ENCODE peak calls at places on chromosomes 1 and 21, in five cellular contexts. One of them, this sample, is unnamed.

GRCh38 chr1:169546087-169546995 is 39.9 kb downstream of the F5 start:
- DNase-seq in lower lobe of right lung: no peak
- DNase-seq in CD8-positive, alpha-beta T cell: peak
- DNase-seq in NCI-H446: peak
- DNase-seq in PC-3: peak
- DNase-seq in this sample: peak

GRCh38 chr1:20992327-20993056 is 184.2 kb downstream of the EIF4G3 start:
- DNase-seq in lower lobe of right lung: no peak
- DNase-seq in NCI-H446: no peak
- DNase-seq in CD8-positive, alpha-beta T cell: no peak
- DNase-seq in PC-3: no peak
- DNase-seq in this sample: peak

GRCh38 chr1:173302890-173303829 is 96.0 kb upstream of the TNFSF4 start:
- DNase-seq in lower lobe of right lung: no peak
- DNase-seq in CD8-positive, alpha-beta T cell: no peak
- DNase-seq in PC-3: no peak
- DNase-seq in NCI-H446: no peak
- DNase-seq in this sample: no peak

GRCh38 chr1:115402753-115403184 is 64.7 kb upstream of the NGF start:
- DNase-seq in NCI-H446: no peak
- DNase-seq in PC-3: no peak
- DNase-seq in CD8-positive, alpha-beta T cell: no peak
- DNase-seq in lower lobe of right lung: no peak
- DNase-seq in this sample: no peak

GRCh38 chr1:37634554-37635308 is at the start of gene RSPO1:
- DNase-seq in CD8-positive, alpha-beta T cell: no peak
- DNase-seq in PC-3: no peak
- DNase-seq in lower lobe of right lung: no peak
- DNase-seq in NCI-H446: no peak
- DNase-seq in this sample: no peak

GRCh38 chr1:77888429-77889239 is at the start of gene NEXN:
- DNase-seq in CD8-positive, alpha-beta T cell: no peak
- DNase-seq in NCI-H446: peak
- DNase-seq in lower lobe of right lung: peak
- DNase-seq in PC-3: peak
- DNase-seq in this sample: peak

GRCh38 chr1:20137055-20137454 is 2.1 kb upstream of the PLA2G2F start:
- DNase-seq in CD8-positive, alpha-beta T cell: no peak
- DNase-seq in lower lobe of right lung: peak
- DNase-seq in NCI-H446: no peak
- DNase-seq in PC-3: peak
- DNase-seq in this sample: no peak

GRCh38 chr1:180188679-180189175 is 34.1 kb downstream of the QSOX1 start:
- DNase-seq in NCI-H446: no peak
- DNase-seq in CD8-positive, alpha-beta T cell: no peak
- DNase-seq in lower lobe of right lung: no peak
- DNase-seq in PC-3: no peak
- DNase-seq in this sample: no peak

GRCh38 chr1:166925791-166926483 is 49.4 kb downstream of the ILDR2 start:
- DNase-seq in NCI-H446: no peak
- DNase-seq in CD8-positive, alpha-beta T cell: no peak
- DNase-seq in lower lobe of right lung: no peak
- DNase-seq in PC-3: peak
- DNase-seq in this sample: peak

GRCh38 chr1:44508397-44508745 is 103.3 kb downstream of the RNF220 start:
- DNase-seq in NCI-H446: no peak
- DNase-seq in lower lobe of right lung: no peak
- DNase-seq in PC-3: no peak
- DNase-seq in CD8-positive, alpha-beta T cell: no peak
- DNase-seq in this sample: no peak

GRCh38 chr1:11561740-11562139 is 82.8 kb downstream of the DISP3 start:
- DNase-seq in lower lobe of right lung: no peak
- DNase-seq in CD8-positive, alpha-beta T cell: no peak
- DNase-seq in PC-3: no peak
- DNase-seq in NCI-H446: no peak
- DNase-seq in this sample: no peak

GRCh38 chr1:115807723-115808122 is 33.2 kb downstream of the NHLH2 start:
- DNase-seq in NCI-H446: peak
- DNase-seq in CD8-positive, alpha-beta T cell: peak
- DNase-seq in lower lobe of right lung: no peak
- DNase-seq in PC-3: peak
- DNase-seq in this sample: peak

GRCh38 chr21:17492415-17493168 is 20.3 kb upstream of the CXADR start:
- DNase-seq in lower lobe of right lung: no peak
- DNase-seq in NCI-H446: no peak
- DNase-seq in CD8-positive, alpha-beta T cell: no peak
- DNase-seq in PC-3: no peak
- DNase-seq in this sample: peak

GRCh38 chr1:230356190-230356589 is 69.9 kb downstream of the PGBD5 start:
- DNase-seq in lower lobe of right lung: no peak
- DNase-seq in PC-3: no peak
- DNase-seq in NCI-H446: peak
- DNase-seq in CD8-positive, alpha-beta T cell: no peak
- DNase-seq in this sample: no peak

GRCh38 chr1:204493145-204493881 is 1.3 kb downstream of the PIK3C2B start:
- DNase-seq in CD8-positive, alpha-beta T cell: no peak
- DNase-seq in PC-3: peak
- DNase-seq in NCI-H446: peak
- DNase-seq in lower lobe of right lung: peak
- DNase-seq in this sample: peak

GRCh38 chr21:43005635-43006034 is 31.3 kb downstream of the PKNOX1 start:
- DNase-seq in CD8-positive, alpha-beta T cell: no peak
- DNase-seq in PC-3: no peak
- DNase-seq in lower lobe of right lung: no peak
- DNase-seq in NCI-H446: no peak
- DNase-seq in this sample: no peak

GRCh38 chr1:172708452-172708851 is 49.5 kb downstream of the FASLG start:
- DNase-seq in CD8-positive, alpha-beta T cell: no peak
- DNase-seq in NCI-H446: no peak
- DNase-seq in lower lobe of right lung: no peak
- DNase-seq in PC-3: no peak
- DNase-seq in this sample: no peak

GRCh38 chr1:64922336-64922735 is 44.0 kb downstream of the JAK1 start:
- DNase-seq in lower lobe of right lung: no peak
- DNase-seq in CD8-positive, alpha-beta T cell: no peak
- DNase-seq in NCI-H446: no peak
- DNase-seq in PC-3: no peak
- DNase-seq in this sample: peak

GRCh38 chr1:173823776-173824314 is 628 bp upstream of the DARS2 start:
- DNase-seq in CD8-positive, alpha-beta T cell: no peak
- DNase-seq in lower lobe of right lung: no peak
- DNase-seq in PC-3: no peak
- DNase-seq in NCI-H446: no peak
- DNase-seq in this sample: peak

GRCh38 chr1:236916131-236916800 is 88.0 kb downstream of the MT1HL1 start:
- DNase-seq in CD8-positive, alpha-beta T cell: no peak
- DNase-seq in PC-3: no peak
- DNase-seq in lower lobe of right lung: no peak
- DNase-seq in NCI-H446: no peak
- DNase-seq in this sample: no peak

GRCh38 chr1:13807213-13807612 is 107.2 kb downstream of the PRDM2 start:
- DNase-seq in NCI-H446: no peak
- DNase-seq in lower lobe of right lung: no peak
- DNase-seq in PC-3: peak
- DNase-seq in CD8-positive, alpha-beta T cell: no peak
- DNase-seq in this sample: no peak

GRCh38 chr1:184854456-184855180 is 100.0 kb upstream of the EDEM3 start:
- DNase-seq in lower lobe of right lung: no peak
- DNase-seq in CD8-positive, alpha-beta T cell: no peak
- DNase-seq in PC-3: no peak
- DNase-seq in NCI-H446: peak
- DNase-seq in this sample: peak

GRCh38 chr1:115068780-115069179 is 20.5 kb downstream of the TSPAN2 start:
- DNase-seq in CD8-positive, alpha-beta T cell: no peak
- DNase-seq in lower lobe of right lung: no peak
- DNase-seq in NCI-H446: no peak
- DNase-seq in PC-3: no peak
- DNase-seq in this sample: no peak

GRCh38 chr1:23793018-23793781 is 2.3 kb downstream of the LYPLA2 start:
- DNase-seq in lower lobe of right lung: peak
- DNase-seq in NCI-H446: no peak
- DNase-seq in PC-3: no peak
- DNase-seq in CD8-positive, alpha-beta T cell: no peak
- DNase-seq in this sample: peak

GRCh38 chr1:78676347-78676982 is 26.8 kb downstream of the IFI44 start:
- DNase-seq in lower lobe of right lung: no peak
- DNase-seq in NCI-H446: peak
- DNase-seq in CD8-positive, alpha-beta T cell: peak
- DNase-seq in PC-3: peak
- DNase-seq in this sample: peak

GRCh38 chr1:178461676-178462075 is 35.1 kb downstream of the CLEC20A start:
- DNase-seq in PC-3: no peak
- DNase-seq in lower lobe of right lung: no peak
- DNase-seq in CD8-positive, alpha-beta T cell: no peak
- DNase-seq in NCI-H446: no peak
- DNase-seq in this sample: peak

This sample was measured in renal cortical epithelial cell.